ENCODE peak calls at places on chromosomes 13 and 19, in eight cellular contexts. One of them, this sample, is unnamed.

GRCh38 chr19:41646589-41647204 is 19.8 kb upstream of the CEACAM4 start:
- DNase-seq in left ventricle myocardium inferior: no peak
- DNase-seq in NCI-H2081: no peak
- DNase-seq in T-helper 2 cell: no peak
- DNase-seq in hepatic stellate cell: no peak
- DNase-seq in omental fat pad: no peak
- DNase-seq in activated T-cell treated with anti-CD3 and anti-CD28 coated beads, Interleukin-2, amount 50 U/mL, for 72 hours: peak; percentile 55
- DNase-seq in activated naive CD8-positive, alpha-beta T cell treated with anti-CD3 and anti-CD28 coated beads, Interleukin-2, amount 50 U/mL, for 24 hours: peak; percentile 69
- DNase-seq in this sample: peak; percentile 75

GRCh38 chr19:29586401-29586800 is 19.7 kb upstream of the POP4 start:
- DNase-seq in hepatic stellate cell: no peak
- DNase-seq in omental fat pad: no peak
- DNase-seq in activated naive CD8-positive, alpha-beta T cell treated with anti-CD3 and anti-CD28 coated beads, Interleukin-2, amount 50 U/mL, for 24 hours: no peak
- DNase-seq in activated T-cell treated with anti-CD3 and anti-CD28 coated beads, Interleukin-2, amount 50 U/mL, for 72 hours: no peak
- DNase-seq in left ventricle myocardium inferior: no peak
- DNase-seq in NCI-H2081: no peak
- DNase-seq in T-helper 2 cell: no peak
- DNase-seq in this sample: no peak

GRCh38 chr19:31351212-31352193 is 2.3 kb upstream of the TSHZ3 start:
- DNase-seq in activated T-cell treated with anti-CD3 and anti-CD28 coated beads, Interleukin-2, amount 50 U/mL, for 72 hours: peak; percentile 19
- DNase-seq in T-helper 2 cell: no peak
- DNase-seq in activated naive CD8-positive, alpha-beta T cell treated with anti-CD3 and anti-CD28 coated beads, Interleukin-2, amount 50 U/mL, for 24 hours: no peak
- DNase-seq in NCI-H2081: no peak
- DNase-seq in left ventricle myocardium inferior: peak; percentile 44
- DNase-seq in omental fat pad: no peak
- DNase-seq in hepatic stellate cell: peak; percentile 69
- DNase-seq in this sample: no peak

GRCh38 chr13:96792736-96793444 is 201.4 kb downstream of the OXGR1 start:
- DNase-seq in omental fat pad: no peak
- DNase-seq in T-helper 2 cell: no peak
- DNase-seq in left ventricle myocardium inferior: no peak
- DNase-seq in activated naive CD8-positive, alpha-beta T cell treated with anti-CD3 and anti-CD28 coated beads, Interleukin-2, amount 50 U/mL, for 24 hours: no peak
- DNase-seq in NCI-H2081: no peak
- DNase-seq in activated T-cell treated with anti-CD3 and anti-CD28 coated beads, Interleukin-2, amount 50 U/mL, for 72 hours: no peak
- DNase-seq in hepatic stellate cell: no peak
- DNase-seq in this sample: no peak

GRCh38 chr13:52615134-52615801 is 27.0 kb upstream of the HNRNPA1L2 start:
- DNase-seq in activated T-cell treated with anti-CD3 and anti-CD28 coated beads, Interleukin-2, amount 50 U/mL, for 72 hours: no peak
- DNase-seq in omental fat pad: no peak
- DNase-seq in left ventricle myocardium inferior: no peak
- DNase-seq in hepatic stellate cell: no peak
- DNase-seq in NCI-H2081: no peak
- DNase-seq in activated naive CD8-positive, alpha-beta T cell treated with anti-CD3 and anti-CD28 coated beads, Interleukin-2, amount 50 U/mL, for 24 hours: no peak
- DNase-seq in T-helper 2 cell: no peak
- DNase-seq in this sample: no peak

GRCh38 chr13:34124912-34125311 is 307.0 kb downstream of the RFC3 start:
- DNase-seq in activated naive CD8-positive, alpha-beta T cell treated with anti-CD3 and anti-CD28 coated beads, Interleukin-2, amount 50 U/mL, for 24 hours: no peak
- DNase-seq in omental fat pad: no peak
- DNase-seq in NCI-H2081: peak; percentile 98
- DNase-seq in T-helper 2 cell: no peak
- DNase-seq in activated T-cell treated with anti-CD3 and anti-CD28 coated beads, Interleukin-2, amount 50 U/mL, for 72 hours: no peak
- DNase-seq in hepatic stellate cell: no peak
- DNase-seq in left ventricle myocardium inferior: no peak
- DNase-seq in this sample: no peak

GRCh38 chr19:50926144-50926543 is 14.9 kb upstream of the KLK4 start:
- DNase-seq in left ventricle myocardium inferior: no peak
- DNase-seq in activated T-cell treated with anti-CD3 and anti-CD28 coated beads, Interleukin-2, amount 50 U/mL, for 72 hours: no peak
- DNase-seq in omental fat pad: no peak
- DNase-seq in NCI-H2081: no peak
- DNase-seq in T-helper 2 cell: no peak
- DNase-seq in activated naive CD8-positive, alpha-beta T cell treated with anti-CD3 and anti-CD28 coated beads, Interleukin-2, amount 50 U/mL, for 24 hours: no peak
- DNase-seq in hepatic stellate cell: no peak
- DNase-seq in this sample: no peak

GRCh38 chr13:20526664-20527063 is 1.0 kb upstream of the CRYL1 start:
- DNase-seq in T-helper 2 cell: no peak
- DNase-seq in hepatic stellate cell: no peak
- DNase-seq in left ventricle myocardium inferior: no peak
- DNase-seq in NCI-H2081: peak; percentile 3
- DNase-seq in activated naive CD8-positive, alpha-beta T cell treated with anti-CD3 and anti-CD28 coated beads, Interleukin-2, amount 50 U/mL, for 24 hours: no peak
- DNase-seq in activated T-cell treated with anti-CD3 and anti-CD28 coated beads, Interleukin-2, amount 50 U/mL, for 72 hours: no peak
- DNase-seq in omental fat pad: no peak
- DNase-seq in this sample: no peak

GRCh38 chr19:43675269-43675879 is 5.4 kb upstream of the PLAUR start:
- DNase-seq in omental fat pad: no peak
- DNase-seq in left ventricle myocardium inferior: no peak
- DNase-seq in NCI-H2081: no peak
- DNase-seq in hepatic stellate cell: no peak
- DNase-seq in T-helper 2 cell: no peak
- DNase-seq in activated naive CD8-positive, alpha-beta T cell treated with anti-CD3 and anti-CD28 coated beads, Interleukin-2, amount 50 U/mL, for 24 hours: no peak
- DNase-seq in activated T-cell treated with anti-CD3 and anti-CD28 coated beads, Interleukin-2, amount 50 U/mL, for 72 hours: no peak
- DNase-seq in this sample: no peak

GRCh38 chr19:17049711-17050280 is 23.2 kb upstream of the CPAMD8 start:
- DNase-seq in activated naive CD8-positive, alpha-beta T cell treated with anti-CD3 and anti-CD28 coated beads, Interleukin-2, amount 50 U/mL, for 24 hours: no peak
- DNase-seq in omental fat pad: no peak
- DNase-seq in hepatic stellate cell: peak; percentile 64
- DNase-seq in activated T-cell treated with anti-CD3 and anti-CD28 coated beads, Interleukin-2, amount 50 U/mL, for 72 hours: no peak
- DNase-seq in NCI-H2081: no peak
- DNase-seq in T-helper 2 cell: no peak
- DNase-seq in left ventricle myocardium inferior: no peak
- DNase-seq in this sample: no peak

GRCh38 chr13:59094149-59094548 is 1069.6 kb downstream of the DIAPH3 start:
- DNase-seq in T-helper 2 cell: no peak
- DNase-seq in activated T-cell treated with anti-CD3 and anti-CD28 coated beads, Interleukin-2, amount 50 U/mL, for 72 hours: no peak
- DNase-seq in hepatic stellate cell: no peak
- DNase-seq in NCI-H2081: no peak
- DNase-seq in left ventricle myocardium inferior: no peak
- DNase-seq in activated naive CD8-positive, alpha-beta T cell treated with anti-CD3 and anti-CD28 coated beads, Interleukin-2, amount 50 U/mL, for 24 hours: no peak
- DNase-seq in omental fat pad: no peak
- DNase-seq in this sample: no peak

GRCh38 chr19:50632151-50632835 is 7.4 kb downstream of the SYT3 start:
- DNase-seq in omental fat pad: no peak
- DNase-seq in T-helper 2 cell: no peak
- DNase-seq in activated naive CD8-positive, alpha-beta T cell treated with anti-CD3 and anti-CD28 coated beads, Interleukin-2, amount 50 U/mL, for 24 hours: no peak
- DNase-seq in left ventricle myocardium inferior: no peak
- DNase-seq in hepatic stellate cell: no peak
- DNase-seq in activated T-cell treated with anti-CD3 and anti-CD28 coated beads, Interleukin-2, amount 50 U/mL, for 72 hours: no peak
- DNase-seq in NCI-H2081: no peak
- DNase-seq in this sample: no peak

GRCh38 chr13:39016789-39017188 is 21.1 kb downstream of the PROSER1 start:
- DNase-seq in hepatic stellate cell: no peak
- DNase-seq in activated naive CD8-positive, alpha-beta T cell treated with anti-CD3 and anti-CD28 coated beads, Interleukin-2, amount 50 U/mL, for 24 hours: no peak
- DNase-seq in omental fat pad: no peak
- DNase-seq in activated T-cell treated with anti-CD3 and anti-CD28 coated beads, Interleukin-2, amount 50 U/mL, for 72 hours: peak; percentile 6
- DNase-seq in T-helper 2 cell: no peak
- DNase-seq in left ventricle myocardium inferior: no peak
- DNase-seq in NCI-H2081: peak; percentile 49
- DNase-seq in this sample: no peak

GRCh38 chr13:61138857-61139256 is 276.8 kb downstream of the PCDH20 start:
- DNase-seq in NCI-H2081: no peak
- DNase-seq in hepatic stellate cell: no peak
- DNase-seq in omental fat pad: no peak
- DNase-seq in activated naive CD8-positive, alpha-beta T cell treated with anti-CD3 and anti-CD28 coated beads, Interleukin-2, amount 50 U/mL, for 24 hours: no peak
- DNase-seq in T-helper 2 cell: no peak
- DNase-seq in activated T-cell treated with anti-CD3 and anti-CD28 coated beads, Interleukin-2, amount 50 U/mL, for 72 hours: no peak
- DNase-seq in left ventricle myocardium inferior: no peak
- DNase-seq in this sample: no peak

GRCh38 chr13:40706439-40706838 is 40.0 kb upstream of the FOXO1 start:
- DNase-seq in activated naive CD8-positive, alpha-beta T cell treated with anti-CD3 and anti-CD28 coated beads, Interleukin-2, amount 50 U/mL, for 24 hours: no peak
- DNase-seq in hepatic stellate cell: no peak
- DNase-seq in NCI-H2081: no peak
- DNase-seq in activated T-cell treated with anti-CD3 and anti-CD28 coated beads, Interleukin-2, amount 50 U/mL, for 72 hours: no peak
- DNase-seq in omental fat pad: no peak
- DNase-seq in left ventricle myocardium inferior: no peak
- DNase-seq in T-helper 2 cell: no peak
- DNase-seq in this sample: no peak

GRCh38 chr19:49691243-49692101 is 556 bp downstream of the CPT1C start:
- DNase-seq in activated naive CD8-positive, alpha-beta T cell treated with anti-CD3 and anti-CD28 coated beads, Interleukin-2, amount 50 U/mL, for 24 hours: peak; percentile 46
- DNase-seq in left ventricle myocardium inferior: peak; percentile 68
- DNase-seq in omental fat pad: no peak
- DNase-seq in activated T-cell treated with anti-CD3 and anti-CD28 coated beads, Interleukin-2, amount 50 U/mL, for 72 hours: no peak
- DNase-seq in hepatic stellate cell: peak; percentile 97
- DNase-seq in T-helper 2 cell: no peak
- DNase-seq in NCI-H2081: peak; percentile 78
- DNase-seq in this sample: peak; percentile 54

GRCh38 chr13:33775339-33776108 is 42.4 kb upstream of the RFC3 start:
- DNase-seq in left ventricle myocardium inferior: no peak
- DNase-seq in hepatic stellate cell: no peak
- DNase-seq in T-helper 2 cell: no peak
- DNase-seq in activated naive CD8-positive, alpha-beta T cell treated with anti-CD3 and anti-CD28 coated beads, Interleukin-2, amount 50 U/mL, for 24 hours: no peak
- DNase-seq in omental fat pad: no peak
- DNase-seq in activated T-cell treated with anti-CD3 and anti-CD28 coated beads, Interleukin-2, amount 50 U/mL, for 72 hours: no peak
- DNase-seq in NCI-H2081: peak; percentile 30
- DNase-seq in this sample: no peak

GRCh38 chr19:38769635-38770211 is 3.6 kb downstream of the LGALS7 start:
- DNase-seq in NCI-H2081: no peak
- DNase-seq in activated T-cell treated with anti-CD3 and anti-CD28 coated beads, Interleukin-2, amount 50 U/mL, for 72 hours: peak; percentile 97
- DNase-seq in left ventricle myocardium inferior: peak; percentile 92
- DNase-seq in hepatic stellate cell: peak; percentile 70
- DNase-seq in activated naive CD8-positive, alpha-beta T cell treated with anti-CD3 and anti-CD28 coated beads, Interleukin-2, amount 50 U/mL, for 24 hours: peak; percentile 91
- DNase-seq in omental fat pad: peak; percentile 91
- DNase-seq in T-helper 2 cell: peak; percentile 85
- DNase-seq in this sample: peak; percentile 92

GRCh38 chr19:49362926-49363264 is 679 bp upstream of the TEAD2 start:
- DNase-seq in activated naive CD8-positive, alpha-beta T cell treated with anti-CD3 and anti-CD28 coated beads, Interleukin-2, amount 50 U/mL, for 24 hours: no peak
- DNase-seq in hepatic stellate cell: no peak
- DNase-seq in omental fat pad: no peak
- DNase-seq in left ventricle myocardium inferior: peak; percentile 59
- DNase-seq in T-helper 2 cell: no peak
- DNase-seq in activated T-cell treated with anti-CD3 and anti-CD28 coated beads, Interleukin-2, amount 50 U/mL, for 72 hours: no peak
- DNase-seq in NCI-H2081: no peak
- DNase-seq in this sample: no peak

GRCh38 chr19:4016486-4016885 is 8.9 kb downstream of the PIAS4 start:
- DNase-seq in NCI-H2081: no peak
- DNase-seq in activated naive CD8-positive, alpha-beta T cell treated with anti-CD3 and anti-CD28 coated beads, Interleukin-2, amount 50 U/mL, for 24 hours: no peak
- DNase-seq in T-helper 2 cell: no peak
- DNase-seq in left ventricle myocardium inferior: no peak
- DNase-seq in omental fat pad: no peak
- DNase-seq in activated T-cell treated with anti-CD3 and anti-CD28 coated beads, Interleukin-2, amount 50 U/mL, for 72 hours: no peak
- DNase-seq in hepatic stellate cell: no peak
- DNase-seq in this sample: no peak

GRCh38 chr19:9885077-9885552 is 50.0 kb downstream of the PIN1 start:
- DNase-seq in activated T-cell treated with anti-CD3 and anti-CD28 coated beads, Interleukin-2, amount 50 U/mL, for 72 hours: no peak
- DNase-seq in hepatic stellate cell: peak; percentile 60
- DNase-seq in NCI-H2081: no peak
- DNase-seq in activated naive CD8-positive, alpha-beta T cell treated with anti-CD3 and anti-CD28 coated beads, Interleukin-2, amount 50 U/mL, for 24 hours: no peak
- DNase-seq in omental fat pad: no peak
- DNase-seq in left ventricle myocardium inferior: peak; percentile 41
- DNase-seq in T-helper 2 cell: no peak
- DNase-seq in this sample: no peak

GRCh38 chr13:112759834-112760233 is 70.0 kb downstream of the ATP11A start:
- DNase-seq in NCI-H2081: no peak
- DNase-seq in activated naive CD8-positive, alpha-beta T cell treated with anti-CD3 and anti-CD28 coated beads, Interleukin-2, amount 50 U/mL, for 24 hours: no peak
- DNase-seq in T-helper 2 cell: no peak
- DNase-seq in left ventricle myocardium inferior: no peak
- DNase-seq in activated T-cell treated with anti-CD3 and anti-CD28 coated beads, Interleukin-2, amount 50 U/mL, for 72 hours: no peak
- DNase-seq in omental fat pad: no peak
- DNase-seq in hepatic stellate cell: no peak
- DNase-seq in this sample: no peak

GRCh38 chr19:43483281-43483680 is 17.9 kb upstream of the LYPD3 start:
- DNase-seq in activated T-cell treated with anti-CD3 and anti-CD28 coated beads, Interleukin-2, amount 50 U/mL, for 72 hours: no peak
- DNase-seq in activated naive CD8-positive, alpha-beta T cell treated with anti-CD3 and anti-CD28 coated beads, Interleukin-2, amount 50 U/mL, for 24 hours: no peak
- DNase-seq in hepatic stellate cell: no peak
- DNase-seq in left ventricle myocardium inferior: no peak
- DNase-seq in omental fat pad: no peak
- DNase-seq in NCI-H2081: no peak
- DNase-seq in T-helper 2 cell: no peak
- DNase-seq in this sample: no peak

GRCh38 chr13:79812070-79812850 is 331.3 kb downstream of the NDFIP2 start:
- DNase-seq in omental fat pad: no peak
- DNase-seq in activated T-cell treated with anti-CD3 and anti-CD28 coated beads, Interleukin-2, amount 50 U/mL, for 72 hours: no peak
- DNase-seq in activated naive CD8-positive, alpha-beta T cell treated with anti-CD3 and anti-CD28 coated beads, Interleukin-2, amount 50 U/mL, for 24 hours: no peak
- DNase-seq in left ventricle myocardium inferior: no peak
- DNase-seq in NCI-H2081: no peak
- DNase-seq in T-helper 2 cell: no peak
- DNase-seq in hepatic stellate cell: no peak
- DNase-seq in this sample: no peak

GRCh38 chr19:39212377-39212742 is 8.3 kb upstream of the SYCN start:
- DNase-seq in activated T-cell treated with anti-CD3 and anti-CD28 coated beads, Interleukin-2, amount 50 U/mL, for 72 hours: peak; percentile 66
- DNase-seq in T-helper 2 cell: peak; percentile 36
- DNase-seq in hepatic stellate cell: no peak
- DNase-seq in NCI-H2081: no peak
- DNase-seq in activated naive CD8-positive, alpha-beta T cell treated with anti-CD3 and anti-CD28 coated beads, Interleukin-2, amount 50 U/mL, for 24 hours: peak; percentile 73
- DNase-seq in left ventricle myocardium inferior: peak; percentile 24
- DNase-seq in omental fat pad: no peak
- DNase-seq in this sample: peak; percentile 72

GRCh38 chr13:53206455-53206854 is 177.8 kb downstream of the OLFM4 start:
- DNase-seq in left ventricle myocardium inferior: no peak
- DNase-seq in activated naive CD8-positive, alpha-beta T cell treated with anti-CD3 and anti-CD28 coated beads, Interleukin-2, amount 50 U/mL, for 24 hours: no peak
- DNase-seq in hepatic stellate cell: no peak
- DNase-seq in activated T-cell treated with anti-CD3 and anti-CD28 coated beads, Interleukin-2, amount 50 U/mL, for 72 hours: no peak
- DNase-seq in omental fat pad: no peak
- DNase-seq in NCI-H2081: peak; percentile 21
- DNase-seq in T-helper 2 cell: no peak
- DNase-seq in this sample: no peak

GRCh38 chr13:21637296-21637695 is 33.3 kb upstream of the MICU2 start:
- DNase-seq in T-helper 2 cell: peak; percentile 9
- DNase-seq in omental fat pad: peak; percentile 46
- DNase-seq in NCI-H2081: peak; percentile 79
- DNase-seq in activated naive CD8-positive, alpha-beta T cell treated with anti-CD3 and anti-CD28 coated beads, Interleukin-2, amount 50 U/mL, for 24 hours: peak; percentile 16
- DNase-seq in left ventricle myocardium inferior: no peak
- DNase-seq in activated T-cell treated with anti-CD3 and anti-CD28 coated beads, Interleukin-2, amount 50 U/mL, for 72 hours: peak; percentile 36
- DNase-seq in hepatic stellate cell: no peak
- DNase-seq in this sample: peak; percentile 20

GRCh38 chr13:86269511-86269910 is 470.3 kb upstream of the SLITRK6 start:
- DNase-seq in left ventricle myocardium inferior: no peak
- DNase-seq in activated T-cell treated with anti-CD3 and anti-CD28 coated beads, Interleukin-2, amount 50 U/mL, for 72 hours: no peak
- DNase-seq in NCI-H2081: no peak
- DNase-seq in hepatic stellate cell: no peak
- DNase-seq in omental fat pad: no peak
- DNase-seq in T-helper 2 cell: no peak
- DNase-seq in activated naive CD8-positive, alpha-beta T cell treated with anti-CD3 and anti-CD28 coated beads, Interleukin-2, amount 50 U/mL, for 24 hours: no peak
- DNase-seq in this sample: no peak

GRCh38 chr13:112330479-112331407 is 45.4 kb upstream of the SPACA7 start:
- DNase-seq in omental fat pad: no peak
- DNase-seq in activated naive CD8-positive, alpha-beta T cell treated with anti-CD3 and anti-CD28 coated beads, Interleukin-2, amount 50 U/mL, for 24 hours: no peak
- DNase-seq in activated T-cell treated with anti-CD3 and anti-CD28 coated beads, Interleukin-2, amount 50 U/mL, for 72 hours: no peak
- DNase-seq in NCI-H2081: no peak
- DNase-seq in hepatic stellate cell: no peak
- DNase-seq in T-helper 2 cell: no peak
- DNase-seq in left ventricle myocardium inferior: no peak
- DNase-seq in this sample: no peak

GRCh38 chr13:74174810-74175209 is 40.6 kb upstream of the KLF12 start:
- DNase-seq in left ventricle myocardium inferior: no peak
- DNase-seq in activated T-cell treated with anti-CD3 and anti-CD28 coated beads, Interleukin-2, amount 50 U/mL, for 72 hours: no peak
- DNase-seq in activated naive CD8-positive, alpha-beta T cell treated with anti-CD3 and anti-CD28 coated beads, Interleukin-2, amount 50 U/mL, for 24 hours: no peak
- DNase-seq in NCI-H2081: no peak
- DNase-seq in T-helper 2 cell: peak; percentile 8
- DNase-seq in hepatic stellate cell: no peak
- DNase-seq in omental fat pad: no peak
- DNase-seq in this sample: no peak

GRCh38 chr13:67619987-67620386 is 389.9 kb upstream of the PCDH9 start:
- DNase-seq in left ventricle myocardium inferior: no peak
- DNase-seq in omental fat pad: no peak
- DNase-seq in T-helper 2 cell: no peak
- DNase-seq in hepatic stellate cell: peak; percentile 9
- DNase-seq in activated naive CD8-positive, alpha-beta T cell treated with anti-CD3 and anti-CD28 coated beads, Interleukin-2, amount 50 U/mL, for 24 hours: no peak
- DNase-seq in NCI-H2081: no peak
- DNase-seq in activated T-cell treated with anti-CD3 and anti-CD28 coated beads, Interleukin-2, amount 50 U/mL, for 72 hours: no peak
- DNase-seq in this sample: no peak

GRCh38 chr13:110713981-110714797 is 689 bp downstream of the ING1 start:
- DNase-seq in activated T-cell treated with anti-CD3 and anti-CD28 coated beads, Interleukin-2, amount 50 U/mL, for 72 hours: peak; percentile 79
- DNase-seq in NCI-H2081: peak; percentile 51
- DNase-seq in hepatic stellate cell: peak; percentile 29
- DNase-seq in left ventricle myocardium inferior: peak; percentile 49
- DNase-seq in omental fat pad: no peak
- DNase-seq in T-helper 2 cell: peak; percentile 63
- DNase-seq in activated naive CD8-positive, alpha-beta T cell treated with anti-CD3 and anti-CD28 coated beads, Interleukin-2, amount 50 U/mL, for 24 hours: peak; percentile 72
- DNase-seq in this sample: peak; percentile 75

GRCh38 chr13:31182987-31183386 is 16.8 kb upstream of the B3GLCT start:
- DNase-seq in hepatic stellate cell: no peak
- DNase-seq in activated T-cell treated with anti-CD3 and anti-CD28 coated beads, Interleukin-2, amount 50 U/mL, for 72 hours: no peak
- DNase-seq in activated naive CD8-positive, alpha-beta T cell treated with anti-CD3 and anti-CD28 coated beads, Interleukin-2, amount 50 U/mL, for 24 hours: no peak
- DNase-seq in NCI-H2081: no peak
- DNase-seq in omental fat pad: no peak
- DNase-seq in T-helper 2 cell: no peak
- DNase-seq in left ventricle myocardium inferior: no peak
- DNase-seq in this sample: no peak

GRCh38 chr13:49996166-49996915 is 501 bp upstream of the TRIM13 start:
- DNase-seq in NCI-H2081: peak; percentile 83
- DNase-seq in left ventricle myocardium inferior: peak; percentile 95
- DNase-seq in T-helper 2 cell: peak; percentile 78
- DNase-seq in activated naive CD8-positive, alpha-beta T cell treated with anti-CD3 and anti-CD28 coated beads, Interleukin-2, amount 50 U/mL, for 24 hours: peak; percentile 89
- DNase-seq in activated T-cell treated with anti-CD3 and anti-CD28 coated beads, Interleukin-2, amount 50 U/mL, for 72 hours: peak; percentile 92
- DNase-seq in omental fat pad: peak; percentile 76
- DNase-seq in hepatic stellate cell: peak; percentile 87
- DNase-seq in this sample: peak; percentile 91